ENCODE peak calls at places on chromosomes 16 and 17, in seven cellular contexts. One of them, this sample, is unnamed.
A peak's percentile ranks its signal among the peaks of the same experiment; 100 is the strongest.

GRCh38 chr17:48392836-48393235 is 37.2 kb downstream of the SKAP1 start:
- DNase-seq in astrocyte: no peak
- DNase-seq in neuronal stem cell: no peak
- DNase-seq in endothelial cell of umbilical vein: no peak
- DNase-seq in mammary epithelial cell: no peak
- DNase-seq in fibroblast of lung: peak; percentile 32
- DNase-seq in mesendoderm: no peak
- DNase-seq in this sample: no peak

GRCh38 chr16:30063893-30064745 is 1.4 kb upstream of the ALDOA start:
- DNase-seq in astrocyte: no peak
- DNase-seq in neuronal stem cell: no peak
- DNase-seq in endothelial cell of umbilical vein: peak; percentile 43
- DNase-seq in mammary epithelial cell: no peak
- DNase-seq in fibroblast of lung: peak; percentile 52
- DNase-seq in mesendoderm: peak; percentile 77
- DNase-seq in this sample: peak; percentile 37

GRCh38 chr17:78838574-78839005 is 2.0 kb downstream of the USP36 start:
- DNase-seq in astrocyte: no peak
- DNase-seq in neuronal stem cell: no peak
- DNase-seq in endothelial cell of umbilical vein: no peak
- DNase-seq in mammary epithelial cell: no peak
- DNase-seq in fibroblast of lung: no peak
- DNase-seq in mesendoderm: no peak
- DNase-seq in this sample: no peak

GRCh38 chr17:43814714-43815113 is 18.2 kb downstream of the MPP3 start:
- DNase-seq in astrocyte: peak; percentile 69
- DNase-seq in neuronal stem cell: no peak
- DNase-seq in endothelial cell of umbilical vein: peak; percentile 63
- DNase-seq in mammary epithelial cell: peak; percentile 67
- DNase-seq in fibroblast of lung: peak; percentile 77
- DNase-seq in mesendoderm: no peak
- DNase-seq in this sample: peak; percentile 77

GRCh38 chr17:80995131-80995530 is 3.5 kb downstream of the CHMP6 start:
- DNase-seq in astrocyte: no peak
- DNase-seq in neuronal stem cell: no peak
- DNase-seq in endothelial cell of umbilical vein: no peak
- DNase-seq in mammary epithelial cell: no peak
- DNase-seq in fibroblast of lung: no peak
- DNase-seq in mesendoderm: no peak
- DNase-seq in this sample: no peak

GRCh38 chr16:7839568-7839967 is 506.9 kb downstream of the RBFOX1 start:
- DNase-seq in astrocyte: no peak
- DNase-seq in neuronal stem cell: peak; percentile 17
- DNase-seq in endothelial cell of umbilical vein: no peak
- DNase-seq in mammary epithelial cell: no peak
- DNase-seq in fibroblast of lung: no peak
- DNase-seq in mesendoderm: peak; percentile 23
- DNase-seq in this sample: no peak

GRCh38 chr17:34252138-34252889 is 2.8 kb upstream of the CCL2 start:
- DNase-seq in astrocyte: peak; percentile 94
- DNase-seq in neuronal stem cell: no peak
- DNase-seq in endothelial cell of umbilical vein: peak; percentile 98
- DNase-seq in mammary epithelial cell: no peak
- DNase-seq in fibroblast of lung: peak; percentile 80
- DNase-seq in mesendoderm: peak; percentile 56
- DNase-seq in this sample: peak; percentile 95

GRCh38 chr16:55703003-55704001 is 47.5 kb downstream of the SLC6A2 start:
- DNase-seq in astrocyte: peak; percentile 35
- DNase-seq in neuronal stem cell: peak; percentile 38
- DNase-seq in endothelial cell of umbilical vein: peak; percentile 66
- DNase-seq in mammary epithelial cell: peak; percentile 28
- DNase-seq in fibroblast of lung: peak; percentile 80
- DNase-seq in mesendoderm: peak; percentile 62
- DNase-seq in this sample: peak; percentile 68

GRCh38 chr17:79451167-79451566 is 159.7 kb downstream of the RBFOX3 start:
- DNase-seq in astrocyte: no peak
- DNase-seq in neuronal stem cell: no peak
- DNase-seq in endothelial cell of umbilical vein: no peak
- DNase-seq in mammary epithelial cell: no peak
- DNase-seq in fibroblast of lung: no peak
- DNase-seq in mesendoderm: no peak
- DNase-seq in this sample: no peak

GRCh38 chr16:88905563-88905962 is 39.1 kb upstream of the PABPN1L start:
- DNase-seq in astrocyte: no peak
- DNase-seq in neuronal stem cell: no peak
- DNase-seq in endothelial cell of umbilical vein: no peak
- DNase-seq in mammary epithelial cell: no peak
- DNase-seq in fibroblast of lung: no peak
- DNase-seq in mesendoderm: peak; percentile 34
- DNase-seq in this sample: no peak

GRCh38 chr16:48041861-48042435 is 113.8 kb downstream of the ABCC12 start:
- DNase-seq in astrocyte: no peak
- DNase-seq in neuronal stem cell: no peak
- DNase-seq in endothelial cell of umbilical vein: no peak
- DNase-seq in mammary epithelial cell: peak; percentile 11
- DNase-seq in fibroblast of lung: no peak
- DNase-seq in mesendoderm: peak; percentile 78
- DNase-seq in this sample: no peak

GRCh38 chr16:67183627-67184452 is at the start of gene MATCAP1:
- DNase-seq in astrocyte: peak; percentile 96
- DNase-seq in neuronal stem cell: peak; percentile 96
- DNase-seq in endothelial cell of umbilical vein: peak; percentile 98
- DNase-seq in mammary epithelial cell: peak; percentile 97
- DNase-seq in fibroblast of lung: peak; percentile 98
- DNase-seq in mesendoderm: peak; percentile 99
- DNase-seq in this sample: peak; percentile 97

GRCh38 chr16:67182288-67182687 is 1.5 kb downstream of the MATCAP1 start:
- DNase-seq in astrocyte: no peak
- DNase-seq in neuronal stem cell: no peak
- DNase-seq in endothelial cell of umbilical vein: no peak
- DNase-seq in mammary epithelial cell: no peak
- DNase-seq in fibroblast of lung: no peak
- DNase-seq in mesendoderm: no peak
- DNase-seq in this sample: peak; percentile 23

GRCh38 chr16:67184453-67185002 is 765 bp upstream of the MATCAP1 start:
- DNase-seq in astrocyte: no peak
- DNase-seq in neuronal stem cell: no peak
- DNase-seq in endothelial cell of umbilical vein: no peak
- DNase-seq in mammary epithelial cell: no peak
- DNase-seq in fibroblast of lung: no peak
- DNase-seq in mesendoderm: peak; percentile 36
- DNase-seq in this sample: no peak

GRCh38 chr16:67181346-67181745 is 2.4 kb downstream of the MATCAP1 start:
- DNase-seq in astrocyte: peak; percentile 79
- DNase-seq in neuronal stem cell: no peak
- DNase-seq in endothelial cell of umbilical vein: peak; percentile 69
- DNase-seq in mammary epithelial cell: peak; percentile 39
- DNase-seq in fibroblast of lung: peak; percentile 95
- DNase-seq in mesendoderm: no peak
- DNase-seq in this sample: peak; percentile 92

GRCh38 chr16:67183284-67183626 is 508 bp downstream of the MATCAP1 start:
- DNase-seq in astrocyte: no peak
- DNase-seq in neuronal stem cell: no peak
- DNase-seq in endothelial cell of umbilical vein: no peak
- DNase-seq in mammary epithelial cell: no peak
- DNase-seq in fibroblast of lung: no peak
- DNase-seq in mesendoderm: no peak
- DNase-seq in this sample: no peak
- H3K9ac ChIP-seq in astrocyte: peak overlapping the region; percentile 90
- H3K9ac ChIP-seq in neuronal stem cell: peak overlapping the region; percentile 55
- H3K9ac ChIP-seq in endothelial cell of umbilical vein: peak overlapping the region; percentile 99
- H3K9ac ChIP-seq in mammary epithelial cell: peak overlapping the region; percentile 72
- H3K9ac ChIP-seq in fibroblast of lung: peak overlapping the region; percentile 17
- H3K9ac ChIP-seq in mesendoderm: peak overlapping the region; percentile 77
- H3K9ac ChIP-seq in this sample: peak overlapping the region; percentile 11

GRCh38 chr16:81712681-81713080 is 66.4 kb upstream of the PLCG2 start:
- DNase-seq in astrocyte: no peak
- DNase-seq in neuronal stem cell: no peak
- DNase-seq in endothelial cell of umbilical vein: no peak
- DNase-seq in mammary epithelial cell: no peak
- DNase-seq in fibroblast of lung: no peak
- DNase-seq in mesendoderm: no peak
- DNase-seq in this sample: no peak

GRCh38 chr16:81715358-81716196 is 63.5 kb upstream of the PLCG2 start:
- DNase-seq in astrocyte: no peak
- DNase-seq in neuronal stem cell: no peak
- DNase-seq in endothelial cell of umbilical vein: no peak
- DNase-seq in mammary epithelial cell: no peak
- DNase-seq in fibroblast of lung: no peak
- DNase-seq in mesendoderm: no peak
- DNase-seq in this sample: no peak

GRCh38 chr16:81713295-81713772 is 65.8 kb upstream of the PLCG2 start:
- DNase-seq in astrocyte: no peak
- DNase-seq in neuronal stem cell: no peak
- DNase-seq in endothelial cell of umbilical vein: no peak
- DNase-seq in mammary epithelial cell: no peak
- DNase-seq in fibroblast of lung: no peak
- DNase-seq in mesendoderm: no peak
- DNase-seq in this sample: no peak

GRCh38 chr16:81714593-81714992 is 64.5 kb upstream of the PLCG2 start:
- DNase-seq in astrocyte: no peak
- DNase-seq in neuronal stem cell: no peak
- DNase-seq in endothelial cell of umbilical vein: no peak
- DNase-seq in mammary epithelial cell: no peak
- DNase-seq in fibroblast of lung: no peak
- DNase-seq in mesendoderm: no peak
- DNase-seq in this sample: no peak

GRCh38 chr16:81713796-81714195 is 65.3 kb upstream of the PLCG2 start:
- DNase-seq in astrocyte: no peak
- DNase-seq in neuronal stem cell: no peak
- DNase-seq in endothelial cell of umbilical vein: no peak
- DNase-seq in mammary epithelial cell: no peak
- DNase-seq in fibroblast of lung: no peak
- DNase-seq in mesendoderm: no peak
- DNase-seq in this sample: no peak
- H3K9ac ChIP-seq in astrocyte: no peak overlapping the region
- H3K9ac ChIP-seq in neuronal stem cell: peak overlapping the region; percentile 9
- H3K9ac ChIP-seq in endothelial cell of umbilical vein: no peak overlapping the region
- H3K9ac ChIP-seq in mammary epithelial cell: no peak overlapping the region
- H3K9ac ChIP-seq in fibroblast of lung: no peak overlapping the region
- H3K9ac ChIP-seq in mesendoderm: no peak overlapping the region
- H3K9ac ChIP-seq in this sample: no peak overlapping the region

DNA sequence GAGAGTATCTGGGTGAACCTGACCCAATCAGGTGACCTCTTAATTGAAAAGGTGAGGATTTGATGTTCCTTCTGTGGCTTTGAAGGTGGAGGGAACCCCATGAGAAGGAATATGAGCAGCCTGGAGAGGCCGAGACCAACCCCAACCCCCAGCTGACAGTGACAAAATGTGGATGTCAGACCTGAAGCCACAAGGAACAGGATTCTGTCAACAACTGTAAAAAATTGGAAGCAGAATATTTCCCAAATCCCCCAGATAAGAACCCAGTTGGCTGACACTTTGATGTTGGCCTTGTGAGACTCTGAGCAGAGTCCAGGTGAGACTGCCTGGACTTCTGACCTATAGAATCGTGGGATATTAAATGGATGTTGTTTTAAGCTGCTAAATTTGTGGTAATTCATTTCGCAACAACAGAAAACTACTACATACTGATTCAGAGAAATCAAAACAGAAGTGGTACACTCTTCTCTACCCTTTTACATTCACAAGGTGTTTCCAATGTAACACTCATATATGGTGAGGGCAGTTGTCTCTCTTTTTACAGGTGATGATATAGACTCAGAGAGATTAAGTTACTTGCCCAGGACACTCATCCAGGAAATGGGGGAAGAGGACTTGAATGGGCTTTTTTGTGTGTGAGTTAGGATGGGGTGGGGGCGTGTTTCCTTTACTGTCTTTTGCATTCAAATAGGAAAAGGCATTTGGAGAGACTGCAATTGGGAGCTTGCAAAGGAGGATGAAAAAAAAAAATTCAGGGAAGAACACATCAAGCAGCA is 29.8 kb upstream of the SALL1 start:
- DNase-seq in astrocyte: no peak
- DNase-seq in neuronal stem cell: no peak
- DNase-seq in endothelial cell of umbilical vein: no peak
- DNase-seq in mammary epithelial cell: no peak
- DNase-seq in fibroblast of lung: no peak
- DNase-seq in mesendoderm: no peak
- DNase-seq in this sample: no peak
- H3K9ac ChIP-seq in astrocyte: no peak overlapping the region
- H3K9ac ChIP-seq in neuronal stem cell: no peak overlapping the region
- H3K9ac ChIP-seq in endothelial cell of umbilical vein: no peak overlapping the region
- H3K9ac ChIP-seq in mammary epithelial cell: peak overlapping the region; percentile 27
- H3K9ac ChIP-seq in fibroblast of lung: no peak overlapping the region
- H3K9ac ChIP-seq in mesendoderm: no peak overlapping the region
- H3K9ac ChIP-seq in this sample: no peak overlapping the region

GRCh38 chr16:3612510-3613466 is 1.4 kb upstream of the SLX4 start:
- DNase-seq in astrocyte: no peak
- DNase-seq in neuronal stem cell: no peak
- DNase-seq in endothelial cell of umbilical vein: no peak
- DNase-seq in mammary epithelial cell: no peak
- DNase-seq in fibroblast of lung: no peak
- DNase-seq in mesendoderm: no peak
- DNase-seq in this sample: no peak
- H3K9ac ChIP-seq in astrocyte: peak overlapping the region; percentile 95
- H3K9ac ChIP-seq in neuronal stem cell: no peak overlapping the region
- H3K9ac ChIP-seq in endothelial cell of umbilical vein: no peak overlapping the region
- H3K9ac ChIP-seq in mammary epithelial cell: no peak overlapping the region
- H3K9ac ChIP-seq in fibroblast of lung: no peak overlapping the region
- H3K9ac ChIP-seq in mesendoderm: peak overlapping the region; percentile 18
- H3K9ac ChIP-seq in this sample: no peak overlapping the region

GRCh38 chr16:31868164-31868563 is 5.4 kb upstream of the ZNF267 start:
- DNase-seq in astrocyte: no peak
- DNase-seq in neuronal stem cell: no peak
- DNase-seq in endothelial cell of umbilical vein: no peak
- DNase-seq in mammary epithelial cell: no peak
- DNase-seq in fibroblast of lung: no peak
- DNase-seq in mesendoderm: no peak
- DNase-seq in this sample: no peak

GRCh38 chr16:31871510-31871909 is 2.1 kb upstream of the ZNF267 start:
- DNase-seq in astrocyte: no peak
- DNase-seq in neuronal stem cell: no peak
- DNase-seq in endothelial cell of umbilical vein: no peak
- DNase-seq in mammary epithelial cell: no peak
- DNase-seq in fibroblast of lung: no peak
- DNase-seq in mesendoderm: no peak
- DNase-seq in this sample: no peak

GRCh38 chr16:31870809-31871208 is 2.8 kb upstream of the ZNF267 start:
- DNase-seq in astrocyte: no peak
- DNase-seq in neuronal stem cell: no peak
- DNase-seq in endothelial cell of umbilical vein: no peak
- DNase-seq in mammary epithelial cell: no peak
- DNase-seq in fibroblast of lung: no peak
- DNase-seq in mesendoderm: no peak
- DNase-seq in this sample: no peak

GRCh38 chr16:31869511-31870201 is 4.0 kb upstream of the ZNF267 start:
- DNase-seq in astrocyte: peak; percentile 76
- DNase-seq in neuronal stem cell: no peak
- DNase-seq in endothelial cell of umbilical vein: peak; percentile 97
- DNase-seq in mammary epithelial cell: peak; percentile 88
- DNase-seq in fibroblast of lung: peak; percentile 56
- DNase-seq in mesendoderm: peak; percentile 24
- DNase-seq in this sample: peak; percentile 92

DNA sequence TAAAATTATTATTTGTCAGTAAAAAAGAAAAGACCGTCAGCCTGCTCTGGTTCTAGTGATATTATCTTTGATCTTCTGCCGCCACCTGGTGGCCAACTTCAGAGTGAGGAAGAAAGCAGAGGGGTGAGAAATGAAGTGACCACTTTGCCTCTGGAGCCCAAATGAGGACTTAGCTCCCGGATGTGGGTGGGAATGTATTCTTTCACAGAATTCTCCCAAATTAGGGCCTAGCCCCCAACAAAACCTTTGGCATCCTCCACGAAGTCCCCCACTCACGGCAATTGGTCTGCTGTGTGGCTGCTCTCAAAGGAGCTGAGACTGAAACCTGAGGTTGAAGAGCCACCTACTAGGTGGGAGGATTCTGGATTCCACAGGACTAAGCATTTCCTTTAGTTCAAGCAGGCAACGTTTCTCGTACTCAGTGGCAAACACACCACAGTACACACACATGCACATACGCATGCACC is 4.9 kb upstream of the ZNF267 start:
- DNase-seq in astrocyte: peak; percentile 32
- DNase-seq in neuronal stem cell: peak; percentile 67
- DNase-seq in endothelial cell of umbilical vein: peak; percentile 77
- DNase-seq in mammary epithelial cell: peak; percentile 51
- DNase-seq in fibroblast of lung: peak; percentile 78
- DNase-seq in mesendoderm: peak; percentile 68
- DNase-seq in this sample: peak; percentile 72
- H3K9ac ChIP-seq in astrocyte: peak overlapping the region; percentile 57
- H3K9ac ChIP-seq in neuronal stem cell: no peak overlapping the region
- H3K9ac ChIP-seq in endothelial cell of umbilical vein: peak overlapping the region; percentile 14
- H3K9ac ChIP-seq in mammary epithelial cell: no peak overlapping the region
- H3K9ac ChIP-seq in fibroblast of lung: no peak overlapping the region
- H3K9ac ChIP-seq in mesendoderm: no peak overlapping the region
- H3K9ac ChIP-seq in this sample: no peak overlapping the region

This sample was measured in IMR-90.